ENCODE peak calls at places on chromosomes 7 and 10, in seven cellular contexts. W is HEK293T; V is suprapubic skin; P is HCEC 1CT; R is tibial artery; D is activated naive CD4-positive, alpha-beta T cell treated with anti-CD3 and anti-CD28 coated beads, Interleukin-2, amount 10 ng/mL, durations not matched to agents 7 days and 5 days; K is GM19239. Q is an unnamed sample.

GRCh38 chr7:99489235-99489634 is 10.8 kb downstream of the ZNF394 start:
- DNase-seq in W (peak), V (no peak), P (no peak), R (no peak), D (no peak), K (no peak), Q (no peak)

GRCh38 chr7:113875224-113875623 is 43.6 kb downstream of the PPP1R3A start:
- DNase-seq in W (no peak), V (no peak), P (no peak), R (no peak), D (no peak), K (no peak), Q (no peak)

GRCh38 chr10:17003151-17003550 is 126.5 kb downstream of the CUBN start:
- DNase-seq in W (no peak), V (no peak), P (peak), R (no peak), D (peak), K (no peak), Q (no peak)

GRCh38 chr10:122248356-122249302 is 22.5 kb upstream of the BTBD16 start:
- DNase-seq in W (no peak), V (peak), P (no peak), R (no peak), D (no peak), K (no peak), Q (no peak)

GRCh38 chr7:27619492-27619891 is 43.2 kb downstream of the HIBADH start:
- DNase-seq in W (no peak), V (no peak), P (no peak), R (no peak), D (no peak), K (no peak), Q (no peak)

GRCh38 chr10:14093735-14094484 is 236.8 kb downstream of the FRMD4A start:
- DNase-seq in W (no peak), V (no peak), P (peak), R (no peak), D (no peak), K (no peak), Q (peak)

GRCh38 chr10:51542863-51543262 is 156.5 kb downstream of the CSTF2T start:
- DNase-seq in W (no peak), V (no peak), P (no peak), R (peak), D (no peak), K (no peak), Q (no peak)

GRCh38 chr10:51892965-51893658 is 193.7 kb upstream of the CSTF2T start:
- DNase-seq in W (peak), V (no peak), P (peak), R (no peak), D (peak), K (no peak), Q (peak)

GRCh38 chr10:13890233-13890616 is 303.5 kb downstream of the PRPF18 start:
- DNase-seq in W (no peak), V (no peak), P (peak), R (no peak), D (no peak), K (no peak), Q (no peak)

GRCh38 chr10:79065853-79066252 is 2.9 kb upstream of the ZMIZ1 start:
- DNase-seq in W (no peak), V (no peak), P (no peak), R (no peak), D (no peak), K (no peak), Q (no peak)

GRCh38 chr10:118850418-118851061 is 95.8 kb upstream of the CACUL1 start:
- DNase-seq in W (peak), V (no peak), P (peak), R (peak), D (peak), K (peak), Q (peak)

GRCh38 chr10:76034236-76035009 is 603.0 kb downstream of the LRMDA start:
- DNase-seq in W (no peak), V (no peak), P (no peak), R (no peak), D (no peak), K (no peak), Q (no peak)

GRCh38 chr10:80170026-80170425 is 35.3 kb downstream of the ANXA11 start:
- DNase-seq in W (no peak), V (no peak), P (no peak), R (no peak), D (no peak), K (no peak), Q (no peak)

Q was measured in COR-L47.